ENCODE peak calls at places on chromosomes 7 and 10, in nine cellular contexts. B is neural progenitor cell, D is PC-3, X is bronchial epithelial cell, G is adrenal gland, N is OCI-LY7, J is mesothelial cell of epicardium, Y is cardiac fibroblast, V is cardiac muscle cell. I is an unnamed sample.

GRCh38 chr7:2541291-2542010 is 13.9 kb downstream of the BRAT1 start:
- DNase-seq in B (no peak), D (no peak), X (no peak), G (peak), N (no peak), J (no peak), Y (no peak), V (no peak), I (no peak)

GRCh38 chr7:5827755-5828154 is 46.3 kb upstream of the RNF216 start:
- DNase-seq in B (peak), D (peak), X (peak), G (no peak), N (peak), J (no peak), Y (peak), V (peak), I (peak)

GRCh38 chr10:56341612-56342011 is 19.4 kb downstream of the ZWINT start:
- DNase-seq in B (no peak), D (no peak), X (no peak), G (no peak), N (no peak), J (no peak), Y (no peak), V (no peak), I (no peak)

GRCh38 chr7:78198756-78199155 is 400.2 kb downstream of the PHTF2 start:
- DNase-seq in B (no peak), D (no peak), X (peak), G (no peak), N (no peak), J (no peak), Y (peak), V (no peak), I (no peak)

GRCh38 chr7:157855452-157856213 is 518.8 kb downstream of the DNAJB6 start:
- DNase-seq in B (peak), D (no peak), X (no peak), G (no peak), N (no peak), J (no peak), Y (no peak), V (no peak), I (no peak)

GRCh38 chr10:100045592-100045991 is 35.8 kb upstream of the DNMBP start:
- DNase-seq in B (no peak), D (no peak), X (no peak), G (no peak), N (no peak), J (no peak), Y (peak), V (no peak), I (no peak)

GRCh38 chr10:17344206-17344605 is 110.2 kb downstream of the ST8SIA6 start:
- DNase-seq in B (no peak), D (no peak), X (no peak), G (no peak), N (no peak), J (no peak), Y (no peak), V (no peak), I (no peak)

GRCh38 chr10:88793747-88794299 is 8.7 kb upstream of the LIPM start:
- DNase-seq in B (no peak), D (peak), X (peak), G (no peak), N (no peak), J (no peak), Y (peak), V (no peak), I (no peak)

GRCh38 chr10:61970182-61971015 is 68.9 kb downstream of the ARID5B start:
- DNase-seq in B (no peak), D (no peak), X (no peak), G (peak), N (peak), J (no peak), Y (peak), V (no peak), I (no peak)

GRCh38 chr7:20964214-20964613 is 177.5 kb upstream of the SP8 start:
- DNase-seq in B (no peak), D (no peak), X (no peak), G (no peak), N (no peak), J (no peak), Y (no peak), V (no peak), I (no peak)

GRCh38 chr10:73859441-73860049 is 14.8 kb downstream of the CAMK2G start:
- DNase-seq in B (no peak), D (no peak), X (no peak), G (no peak), N (no peak), J (no peak), Y (peak), V (no peak), I (peak)

GRCh38 chr7:88127637-88128290 is 92.1 kb downstream of the SRI start:
- DNase-seq in B (no peak), D (no peak), X (no peak), G (no peak), N (no peak), J (no peak), Y (no peak), V (no peak), I (no peak)

GRCh38 chr10:66837990-66838389 is 87.8 kb upstream of the LRRTM3 start:
- DNase-seq in B (no peak), D (peak), X (no peak), G (no peak), N (no peak), J (no peak), Y (peak), V (no peak), I (no peak)

GRCh38 chr10:66762218-66762729 is 163.6 kb upstream of the LRRTM3 start:
- DNase-seq in B (no peak), D (no peak), X (no peak), G (no peak), N (no peak), J (no peak), Y (no peak), V (no peak), I (no peak)

GRCh38 chr7:19407270-19407669 is 262.0 kb upstream of the FERD3L start:
- DNase-seq in B (no peak), D (no peak), X (no peak), G (no peak), N (no peak), J (no peak), Y (no peak), V (no peak), I (no peak)

GRCh38 chr7:82605247-82605864 is 161.8 kb upstream of the CACNA2D1 start:
- DNase-seq in B (peak), D (peak), X (peak), G (peak), N (peak), J (no peak), Y (peak), V (peak), I (peak)

GRCh38 chr10:118953598-118953997 is 75.9 kb upstream of the NANOS1 start:
- DNase-seq in B (no peak), D (no peak), X (no peak), G (no peak), N (no peak), J (no peak), Y (no peak), V (no peak), I (no peak)

GRCh38 chr10:47207894-47208469 is 92.0 kb upstream of the GDF10 start:
- DNase-seq in B (no peak), D (no peak), X (no peak), G (no peak), N (no peak), J (no peak), Y (no peak), V (peak), I (peak)

GRCh38 chr10:71725998-71726672 is 6.6 kb upstream of the C10orf105 start:
- DNase-seq in B (peak), D (peak), X (peak), G (no peak), N (peak), J (no peak), Y (peak), V (no peak), I (peak)

GRCh38 chr7:146175716-146176115 is 59.1 kb downstream of the CNTNAP2 start:
- DNase-seq in B (no peak), D (peak), X (no peak), G (no peak), N (no peak), J (no peak), Y (peak), V (no peak), I (no peak)

GRCh38 chr7:11539853-11540252 is 292.1 kb downstream of the THSD7A start:
- DNase-seq in B (no peak), D (no peak), X (peak), G (no peak), N (peak), J (no peak), Y (peak), V (no peak), I (no peak)

GRCh38 chr7:108246227-108246837 is 116.2 kb upstream of the LAMB4 start:
- DNase-seq in B (peak), D (peak), X (peak), G (peak), N (no peak), J (no peak), Y (peak), V (peak), I (peak)

GRCh38 chr7:918118-918425 is 36.4 kb downstream of the ADAP1 start:
- DNase-seq in B (no peak), D (no peak), X (no peak), G (peak), N (no peak), J (no peak), Y (no peak), V (no peak), I (no peak)

GRCh38 chr7:156618791-156619367 is 21.7 kb upstream of the RNF32 start:
- DNase-seq in B (no peak), D (no peak), X (no peak), G (no peak), N (no peak), J (no peak), Y (no peak), V (no peak), I (no peak)

GRCh38 chr10:102813734-102814455 is 23.3 kb downstream of the CYP17A1 start:
- DNase-seq in B (no peak), D (no peak), X (no peak), G (peak), N (no peak), J (no peak), Y (peak), V (no peak), I (no peak)

GRCh38 chr10:36036137-36036536 is 394.0 kb upstream of the FZD8 start:
- DNase-seq in B (no peak), D (peak), X (no peak), G (no peak), N (no peak), J (no peak), Y (no peak), V (no peak), I (no peak)

GRCh38 chr7:38671901-38672559 is 40.9 kb upstream of the AMPH start:
- DNase-seq in B (no peak), D (no peak), X (no peak), G (no peak), N (peak), J (no peak), Y (no peak), V (no peak), I (peak)

GRCh38 chr10:110252148-110252547 is 44.7 kb downstream of the MXI1 start:
- DNase-seq in B (no peak), D (no peak), X (no peak), G (no peak), N (no peak), J (no peak), Y (no peak), V (no peak), I (no peak)

GRCh38 chr7:30974605-30975256 is 11.0 kb downstream of the GHRHR start:
- DNase-seq in B (peak), D (peak), X (peak), G (peak), N (peak), J (no peak), Y (peak), V (peak), I (peak)

GRCh38 chr7:31051598-31052503 is at the start of gene ADCYAP1R1:
- DNase-seq in B (peak), D (no peak), X (no peak), G (no peak), N (no peak), J (no peak), Y (no peak), V (peak), I (no peak)

GRCh38 chr7:137329411-137329810 is 14.1 kb downstream of the PTN start:
- DNase-seq in B (no peak), D (no peak), X (no peak), G (no peak), N (no peak), J (no peak), Y (peak), V (no peak), I (no peak)

GRCh38 chr7:156950381-156950858 is 908 bp downstream of the NOM1 start:
- DNase-seq in B (no peak), D (peak), X (peak), G (no peak), N (no peak), J (no peak), Y (peak), V (no peak), I (no peak)

GRCh38 chr10:11263039-11263345 is 245.3 kb downstream of the CELF2 start:
- DNase-seq in B (no peak), D (no peak), X (no peak), G (no peak), N (no peak), J (no peak), Y (no peak), V (no peak), I (no peak)

GRCh38 chr10:1233031-1233430 is 176.8 kb downstream of the WDR37 start:
- DNase-seq in B (no peak), D (no peak), X (no peak), G (no peak), N (no peak), J (no peak), Y (no peak), V (no peak), I (peak)

GRCh38 chr7:673681-674453 is 52.6 kb upstream of the DNAAF5 start:
- DNase-seq in B (no peak), D (no peak), X (no peak), G (no peak), N (no peak), J (no peak), Y (no peak), V (no peak), I (no peak)

GRCh38 chr10:21336476-21337170 is 188.9 kb downstream of the SKIDA1 start:
- DNase-seq in B (peak), D (peak), X (peak), G (peak), N (no peak), J (peak), Y (peak), V (peak), I (no peak)

GRCh38 chr10:86363184-86363832 is 3.3 kb downstream of the GRID1 start:
- DNase-seq in B (peak), D (no peak), X (peak), G (peak), N (no peak), J (no peak), Y (no peak), V (peak), I (peak)

GRCh38 chr7:153566324-153566723 is 485.9 kb upstream of the DPP6 start:
- DNase-seq in B (no peak), D (no peak), X (no peak), G (no peak), N (no peak), J (no peak), Y (no peak), V (no peak), I (no peak)

GRCh38 chr7:50827281-50827680 is 44.6 kb upstream of the GRB10 start:
- DNase-seq in B (no peak), D (no peak), X (no peak), G (no peak), N (no peak), J (no peak), Y (no peak), V (no peak), I (no peak)

GRCh38 chr7:33853361-33854062 is 51.8 kb upstream of the BMPER start:
- DNase-seq in B (no peak), D (no peak), X (no peak), G (no peak), N (no peak), J (no peak), Y (peak), V (no peak), I (no peak)

GRCh38 chr10:104622598-104623209 is 18.4 kb upstream of the SORCS3 start:
- DNase-seq in B (peak), D (peak), X (peak), G (no peak), N (peak), J (no peak), Y (peak), V (peak), I (peak)
- TF ChIP-seq CTCF in B (peak), D (peak), X (peak), G (peak), N (peak), J (no peak), Y (peak), V (peak), I (no peak)

DNA sequence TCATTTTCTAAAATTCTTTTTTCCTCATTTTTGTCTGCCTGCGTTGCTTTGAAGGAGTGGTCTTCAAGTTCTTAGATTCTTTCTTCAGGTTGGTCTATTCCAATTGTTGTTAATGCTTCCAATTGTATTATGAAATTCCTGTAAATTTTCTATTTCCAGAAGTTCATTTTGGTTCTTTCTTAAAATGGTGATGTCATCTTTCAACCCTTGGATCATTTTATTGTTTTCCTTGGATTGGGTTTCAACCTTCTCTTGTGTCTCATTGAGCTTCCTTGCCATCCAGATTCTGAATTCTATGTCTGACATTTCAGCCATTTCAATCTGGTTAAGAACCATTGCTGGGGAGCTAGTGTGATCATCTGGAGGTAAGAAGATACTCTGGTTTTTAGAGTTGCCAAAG is 33.1 kb downstream of the PNLIPRP2 start:
- DNase-seq in B (no peak), D (no peak), X (no peak), G (no peak), N (no peak), J (no peak), Y (peak), V (no peak), I (no peak)
- TF ChIP-seq CTCF in B (no peak), D (no peak), X (no peak), G (no peak), N (no peak), J (no peak), Y (no peak), V (no peak), I (no peak)

GRCh38 chr7:132202541-132202940 is 373.7 kb downstream of the PLXNA4 start:
- DNase-seq in B (no peak), D (no peak), X (no peak), G (no peak), N (no peak), J (no peak), Y (no peak), V (no peak), I (no peak)

GRCh38 chr7:132200141-132200540 is 376.1 kb downstream of the PLXNA4 start:
- DNase-seq in B (no peak), D (no peak), X (no peak), G (no peak), N (no peak), J (no peak), Y (no peak), V (no peak), I (no peak)

GRCh38 chr7:132205515-132205914 is 370.8 kb downstream of the PLXNA4 start:
- DNase-seq in B (no peak), D (no peak), X (no peak), G (no peak), N (no peak), J (no peak), Y (no peak), V (no peak), I (no peak)

GRCh38 chr7:132199626-132200025 is 376.6 kb downstream of the PLXNA4 start:
- DNase-seq in B (no peak), D (no peak), X (no peak), G (no peak), N (no peak), J (no peak), Y (no peak), V (no peak), I (no peak)

DNA sequence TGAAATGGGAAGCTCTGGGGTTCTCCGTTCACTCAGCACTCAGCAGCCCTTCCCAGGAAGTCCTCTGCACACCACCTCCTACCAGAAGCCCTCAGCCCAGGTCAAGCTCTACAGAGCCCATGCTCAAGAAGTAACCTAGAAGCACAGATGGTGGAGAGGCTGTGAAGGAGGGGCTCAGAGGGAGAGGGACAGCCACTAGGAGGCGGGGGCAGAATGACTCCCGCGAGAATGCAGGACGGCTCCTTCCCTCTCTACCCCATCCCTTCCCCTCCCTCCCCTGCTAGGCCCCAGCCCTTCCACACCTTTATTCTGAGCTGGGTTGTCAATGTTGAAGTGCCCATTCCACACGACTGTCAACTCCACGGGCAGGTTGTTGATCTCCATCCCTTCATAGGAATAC is 373.2 kb downstream of the PLXNA4 start:
- DNase-seq in B (no peak), D (no peak), X (no peak), G (no peak), N (no peak), J (no peak), Y (no peak), V (no peak), I (no peak)
- TF ChIP-seq CTCF in B (no peak), D (no peak), X (no peak), G (no peak), N (no peak), J (no peak), Y (no peak), V (no peak), I (no peak)

DNA sequence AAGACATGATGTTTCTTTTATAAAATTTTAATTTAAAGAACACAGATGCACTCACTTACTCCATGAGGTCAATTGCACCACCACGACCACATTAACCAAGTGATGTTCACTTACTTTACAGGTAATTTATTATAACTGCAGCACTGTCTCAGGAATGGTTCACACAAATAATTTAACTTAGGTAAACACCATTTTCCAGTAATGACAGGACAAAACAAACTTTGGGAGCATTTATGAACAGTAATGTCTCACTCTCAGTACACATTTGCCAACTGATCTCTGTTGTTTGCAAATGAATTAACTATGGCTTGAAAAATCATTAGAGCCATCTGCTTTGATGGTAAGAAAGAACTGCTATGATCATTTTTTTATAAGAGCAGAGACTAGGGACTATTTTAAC is 150.4 kb downstream of the ETV1 start:
- DNase-seq in B (no peak), D (peak), X (no peak), G (no peak), N (no peak), J (no peak), Y (no peak), V (no peak), I (no peak)
- TF ChIP-seq CTCF in B (no peak), D (no peak), X (no peak), G (no peak), N (no peak), J (no peak), Y (no peak), V (no peak), I (no peak)